ENCODE peak calls at places on chromosomes 12 and 14, in four cellular contexts. V, U, N and F are unnamed samples.

GRCh38 chr12:18696971-18697602 is 40.7 kb downstream of the PLCZ1 start:
- DNase-seq in V (no peak), U (no peak), N (no peak), F (no peak)

GRCh38 chr14:99481745-99482099 is 513 bp downstream of the CCNK start:
- DNase-seq in V (peak), U (no peak), N (no peak), F (no peak)

GRCh38 chr12:109861689-109862314 is 18.5 kb downstream of the GLTP start:
- DNase-seq in V (no peak), U (no peak), N (no peak), F (no peak)

GRCh38 chr14:72699852-72700257 is 194.0 kb downstream of the DPF3 start:
- DNase-seq in V (peak), U (no peak), N (no peak), F (no peak)

GRCh38 chr12:39533951-39534350 is 85.7 kb downstream of the ABCD2 start:
- DNase-seq in V (no peak), U (no peak), N (no peak), F (no peak)

GRCh38 chr14:76778546-76779215 is 17.4 kb downstream of the VASH1 start:
- DNase-seq in V (no peak), U (no peak), N (peak), F (no peak)

GRCh38 chr14:71661441-71661840 is 270.8 kb upstream of the RGS6 start:
- DNase-seq in V (no peak), U (no peak), N (no peak), F (no peak)

GRCh38 chr12:132210223-132211055 is 66.2 kb downstream of the NOC4L start:
- DNase-seq in V (peak), U (no peak), N (no peak), F (no peak)

GRCh38 chr14:75960219-75960618 is 21.6 kb downstream of the TGFB3 start:
- DNase-seq in V (no peak), U (no peak), N (no peak), F (peak)

GRCh38 chr14:21264025-21264801 is 5.0 kb downstream of the HNRNPC start:
- DNase-seq in V (peak), U (no peak), N (no peak), F (peak)

GRCh38 chr12:107990325-107990724 is 138.8 kb upstream of the WSCD2 start:
- DNase-seq in V (peak), U (no peak), N (no peak), F (no peak)

GRCh38 chr12:6263931-6264330 is 46.6 kb upstream of the PLEKHG6 start:
- DNase-seq in V (no peak), U (no peak), N (no peak), F (no peak)

GRCh38 chr12:5034605-5035004 is 9.1 kb upstream of the KCNA5 start:
- DNase-seq in V (no peak), U (no peak), N (no peak), F (no peak)

GRCh38 chr14:99313234-99313633 is 41.2 kb upstream of the BCL11B start:
- DNase-seq in V (no peak), U (no peak), N (no peak), F (no peak)

GRCh38 chr12:42332301-42332894 is 6.4 kb downstream of the PPHLN1 start:
- DNase-seq in V (peak), U (no peak), N (no peak), F (peak)

GRCh38 chr14:68285421-68286179 is 466.0 kb downstream of the RAD51B start:
- DNase-seq in V (peak), U (no peak), N (peak), F (peak)

GRCh38 chr12:14249368-14249767 is 116.1 kb upstream of the ATF7IP start:
- DNase-seq in V (no peak), U (no peak), N (no peak), F (no peak)

GRCh38 chr14:104724407-104724980 is 465 bp downstream of the ADSS1 start:
- DNase-seq in V (no peak), U (peak), N (no peak), F (no peak)

GRCh38 chr14:68669644-68670343 is 123.1 kb downstream of the ZFP36L1 start:
- DNase-seq in V (no peak), U (peak), N (no peak), F (no peak)

GRCh38 chr14:95703341-95703740 is 10.6 kb downstream of the TCL1A start:
- DNase-seq in V (no peak), U (no peak), N (no peak), F (no peak)

GRCh38 chr12:20101046-20101445 is 267.3 kb upstream of the PDE3A start:
- DNase-seq in V (no peak), U (peak), N (no peak), F (no peak)

GRCh38 chr14:78633747-78634146 is 463.6 kb downstream of the NRXN3 start:
- DNase-seq in V (no peak), U (no peak), N (no peak), F (no peak)

GRCh38 chr12:131928080-131928764 is 854 bp upstream of the PUS1 start:
- DNase-seq in V (no peak), U (no peak), N (no peak), F (no peak)

GRCh38 chr14:61351457-61351856 is 30.1 kb downstream of the PRKCH start:
- DNase-seq in V (no peak), U (no peak), N (no peak), F (no peak)

GRCh38 chr12:49037111-49037946 is 18.8 kb upstream of the PRKAG1 start:
- DNase-seq in V (no peak), U (peak), N (no peak), F (no peak)

GRCh38 chr14:45810152-45810872 is 557.3 kb upstream of the MIS18BP1 start:
- DNase-seq in V (peak), U (no peak), N (no peak), F (no peak)

GRCh38 chr14:74978416-74978947 is 23.1 kb upstream of the PGF start:
- DNase-seq in V (no peak), U (no peak), N (no peak), F (no peak)

GRCh38 chr12:38324896-38325295 is 8.3 kb downstream of the ALG10B start:
- DNase-seq in V (no peak), U (no peak), N (no peak), F (no peak)

GRCh38 chr14:72965249-72965648 is 39.0 kb downstream of the DCAF4 start:
- DNase-seq in V (peak), U (no peak), N (no peak), F (no peak)

GRCh38 chr14:91300283-91300841 is 55.9 kb upstream of the GPR68 start:
- DNase-seq in V (no peak), U (no peak), N (no peak), F (no peak)

GRCh38 chr12:46198913-46199312 is 69.9 kb downstream of the SLC38A1 start:
- DNase-seq in V (no peak), U (no peak), N (no peak), F (no peak)

GRCh38 chr12:7304456-7304855 is 584 bp downstream of the ACSM4 start:
- DNase-seq in V (no peak), U (no peak), N (no peak), F (no peak)

GRCh38 chr14:21924479-21924878 is 250.9 kb upstream of the OR4E1 start:
- DNase-seq in V (peak), U (no peak), N (peak), F (peak)

GRCh38 chr12:7439579-7440505 is 4.1 kb downstream of the CD163L1 start:
- DNase-seq in V (peak), U (peak), N (peak), F (no peak)

GRCh38 chr12:24803406-24804245 is 145.3 kb downstream of the BCAT1 start:
- DNase-seq in V (no peak), U (no peak), N (no peak), F (no peak)
- TF ChIP-seq CTCF in V (no peak), U (no peak), N (no peak), F (no peak)

GRCh38 chr12:26678697-26679660 is 154.0 kb downstream of the ITPR2 start:
- DNase-seq in V (no peak), U (no peak), N (no peak), F (no peak)
- H3K4me3 ChIP-seq in V (no peak), U (no peak), N (no peak), F (no peak)

DNA sequence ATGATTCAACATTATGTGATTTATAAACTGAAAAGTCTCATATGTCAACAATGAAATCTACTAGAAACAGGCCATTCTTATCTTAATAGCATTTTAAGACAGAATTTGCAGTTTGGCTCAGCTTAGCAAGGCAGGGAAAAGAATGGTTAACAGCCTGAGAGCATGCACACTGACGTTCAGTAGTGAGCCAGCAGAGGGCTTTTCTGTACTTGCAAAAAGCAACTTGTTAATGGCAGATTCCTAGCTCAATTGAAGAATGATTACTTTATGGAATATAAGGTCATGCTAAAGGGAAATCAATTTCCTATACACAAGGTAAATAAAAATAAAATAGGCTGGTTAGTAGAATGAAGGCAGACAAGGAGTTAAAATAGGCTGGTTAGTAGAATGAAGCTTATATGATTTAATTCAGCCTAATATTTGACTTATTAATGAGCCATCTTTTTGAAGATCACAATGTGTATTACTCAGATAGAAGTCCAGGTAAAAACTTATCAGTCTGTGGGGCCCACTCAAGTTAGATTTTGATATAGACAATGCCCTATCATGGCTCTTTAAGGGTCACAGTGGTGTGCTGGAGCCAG is 95.9 kb downstream of the OTOGL start:
- DNase-seq in V (peak), U (no peak), N (no peak), F (no peak)
- TF ChIP-seq CTCF in V (peak), U (peak), N (no peak), F (peak)

GRCh38 chr12:78866518-78866917 is 1.9 kb downstream of the SYT1 start:
- DNase-seq in V (no peak), U (no peak), N (no peak), F (no peak)
- H3K4me3 ChIP-seq in V (no peak), U (no peak), N (no peak), F (no peak)